ENCODE peak calls at places on chromosomes 3 and 15, in seven cellular contexts. A is stimulated activated CD4-positive, alpha-beta T cell treated with anti-CD3 and anti-CD28 coated beads, TNF-alpha, amount 100 ng/mL, for 24 hours; U is activated CD4-positive, CD25-positive, alpha-beta regulatory T cell treated with anti-CD3 and anti-CD28 coated beads, Interleukin-2, amount 50 U/mL, for 72 hours; B is foreskin fibroblast; S is glutamatergic neuron; W is LoVo; H is bronchial epithelial cell. X is an unnamed sample.

GRCh38 chr3:98726084-98726483 is 37.1 kb upstream of the ST3GAL6 start:
- DNase-seq in W (no peak), A (no peak), B (no peak), U (no peak), S (no peak), H (no peak), X (no peak)

GRCh38 chr3:11907667-11908660 is 61.3 kb upstream of the TAMM41 start:
- DNase-seq in A (no peak), S (no peak), H (no peak), W (no peak), B (peak), U (no peak), X (no peak)

GRCh38 chr3:169710619-169711018 is 47.1 kb upstream of the MECOM start:
- DNase-seq in U (no peak), S (no peak), H (peak), W (no peak), A (no peak), B (no peak), X (no peak)

GRCh38 chr15:22883196-22883595 is 44.7 kb downstream of the NIPA2 start:
- DNase-seq in W (no peak), U (no peak), H (no peak), S (no peak), B (no peak), A (no peak), X (no peak)

GRCh38 chr3:187336322-187336721 is 31.9 kb upstream of the RTP4 start:
- DNase-seq in A (no peak), U (no peak), W (no peak), H (no peak), S (peak), B (no peak), X (no peak)

GRCh38 chr3:141236351-141236750 is 4.7 kb downstream of the PXYLP1 start:
- DNase-seq in W (no peak), A (no peak), H (no peak), U (no peak), S (no peak), B (no peak), X (no peak)

GRCh38 chr15:90097475-90097874 is 4.8 kb downstream of the IDH2 start:
- DNase-seq in U (peak), B (no peak), S (no peak), H (no peak), W (no peak), A (peak), X (no peak)

GRCh38 chr15:96321422-96322391 is 8.8 kb upstream of the NR2F2 start:
- DNase-seq in H (no peak), W (no peak), S (peak), A (no peak), U (no peak), B (peak), X (no peak)

GRCh38 chr3:49492969-49493368 is 22.9 kb downstream of the DAG1 start:
- DNase-seq in S (no peak), B (no peak), U (no peak), A (no peak), H (no peak), W (no peak), X (no peak)

GRCh38 chr15:69556344-69556743 is 103.7 kb downstream of the RPLP1 start:
- DNase-seq in H (no peak), S (no peak), B (no peak), U (no peak), A (no peak), W (no peak), X (no peak)

GRCh38 chr3:23720885-23721284 is 84.9 kb upstream of the UBE2E1 start:
- DNase-seq in A (no peak), W (no peak), B (no peak), H (peak), S (no peak), U (no peak), X (no peak)

GRCh38 chr3:175731543-175731942 is 872.4 kb downstream of the NAALADL2 start:
- DNase-seq in U (no peak), H (no peak), A (no peak), B (no peak), S (no peak), W (no peak), X (no peak)

GRCh38 chr15:38853608-38854007 is 289.0 kb upstream of the RASGRP1 start:
- DNase-seq in H (peak), S (peak), A (no peak), U (no peak), B (no peak), W (peak), X (peak)

GRCh38 chr3:44439499-44440295 is 37.8 kb downstream of the ZNF445 start:
- DNase-seq in W (no peak), U (peak), S (no peak), H (peak), B (no peak), A (peak), X (no peak)

X was measured in H4.